ENCODE peak calls at places on chromosomes 1 and 21, in five cellular contexts. C is iPS DF 6.9; P is CD8-positive, alpha-beta memory T cell; T is fibroblast of lung; A is SJSA1. V is an unnamed sample.

GRCh38 chr1:188170446-188170845 is 1341.7 kb downstream of the PLA2G4A start:
- DNase-seq in C (no peak), P (no peak), T (no peak), A (no peak), V (no peak)

GRCh38 chr1:93566227-93566626 is 115.4 kb downstream of the BCAR3 start:
- DNase-seq in C (no peak), P (no peak), T (no peak), A (no peak), V (no peak)

GRCh38 chr1:65189716-65190115 is 41.7 kb downstream of the AK4 start:
- DNase-seq in C (no peak), P (no peak), T (no peak), A (no peak), V (no peak)

GRCh38 chr1:26405281-26405915 is 5.2 kb upstream of the LIN28A start:
- DNase-seq in C (no peak), P (no peak), T (no peak), A (no peak), V (no peak)

GRCh38 chr1:101148987-101149386 is 87.8 kb upstream of the S1PR1 start:
- DNase-seq in C (no peak), P (no peak), T (peak; percentile 11), A (no peak), V (no peak)

GRCh38 chr1:52204696-52205095 is 62.8 kb downstream of the ZFYVE9 start:
- DNase-seq in C (no peak), P (no peak), T (no peak), A (no peak), V (no peak)

GRCh38 chr1:13699936-13700520 is at the start of gene PRDM2:
- DNase-seq in C (no peak), P (peak; percentile 52), T (peak; percentile 37), A (peak; percentile 57), V (peak; percentile 92)

GRCh38 chr1:12127206-12127810 is 39.5 kb upstream of the TNFRSF1B start:
- DNase-seq in C (no peak), P (no peak), T (no peak), A (no peak), V (peak; percentile 43)

GRCh38 chr1:175269151-175269550 is 76.6 kb upstream of the KIAA0040 start:
- DNase-seq in C (no peak), P (no peak), T (no peak), A (no peak), V (no peak)

GRCh38 chr1:200802042-200802441 is 63.3 kb downstream of the CAMSAP2 start:
- DNase-seq in C (no peak), P (no peak), T (no peak), A (no peak), V (no peak)

GRCh38 chr1:181135815-181136737 is 47.6 kb downstream of the IER5 start:
- DNase-seq in C (no peak), P (no peak), T (peak; percentile 88), A (peak; percentile 89), V (no peak)

GRCh38 chr1:86502721-86503430 is 34.1 kb downstream of the CLCA1 start:
- DNase-seq in C (no peak), P (no peak), T (no peak), A (no peak), V (no peak)

DNA sequence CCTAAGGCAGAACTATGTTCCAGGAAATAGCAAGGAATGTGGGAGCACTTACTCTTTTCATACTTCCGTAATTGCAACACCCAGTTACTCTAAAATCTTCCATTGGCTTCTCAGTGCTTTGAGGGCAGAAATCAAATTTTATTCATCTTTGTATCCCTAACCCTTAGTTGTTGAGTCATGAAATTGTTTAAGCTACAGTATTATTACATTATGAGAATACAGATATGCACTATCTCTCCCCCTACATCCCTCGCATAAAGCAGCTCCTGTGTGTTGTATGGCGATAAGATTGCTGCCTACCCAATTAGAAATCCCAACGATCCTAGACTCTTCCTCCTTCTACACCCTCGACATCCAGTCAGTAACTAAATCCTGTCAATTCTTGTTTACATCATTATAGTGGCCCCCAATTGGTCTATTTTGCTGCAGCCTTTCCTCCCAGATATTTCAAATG is 2.6 kb downstream of the AIDA start:
- DNase-seq in C (no peak), P (no peak), T (no peak), A (no peak), V (no peak)
- H3K4me3 ChIP-seq in C (no peak overlapping the region), P (no peak overlapping the region), T (peak overlapping the region; percentile 91), A (no peak overlapping the region), V (no peak overlapping the region)

DNA sequence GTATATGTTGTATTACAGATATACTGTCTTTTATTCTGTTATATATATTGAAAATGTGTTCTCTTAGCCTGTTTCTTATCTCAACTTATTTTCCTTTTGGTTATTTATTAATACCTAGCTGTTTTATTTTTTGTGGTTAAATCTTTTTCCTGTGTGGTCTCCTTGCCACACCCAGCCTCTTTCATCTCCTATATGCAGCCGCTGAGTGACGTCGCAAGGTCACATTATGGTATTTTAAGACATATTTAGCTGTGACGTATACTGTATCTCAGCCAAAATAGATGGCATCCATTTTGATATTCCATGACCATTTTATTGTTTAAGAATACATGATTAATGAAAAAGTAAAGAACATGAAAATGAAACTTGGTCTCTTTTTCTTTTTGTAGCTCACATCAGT is 29.1 kb downstream of the CENPF start:
- DNase-seq in C (no peak), P (no peak), T (no peak), A (no peak), V (no peak)
- H3K4me3 ChIP-seq in C (no peak overlapping the region), P (no peak overlapping the region), T (no peak overlapping the region), A (no peak overlapping the region), V (no peak overlapping the region)

GRCh38 chr1:37169241-37169640 is 134.9 kb upstream of the GRIK3 start:
- DNase-seq in C (no peak), P (no peak), T (no peak), A (no peak), V (no peak)
- H3K4me3 ChIP-seq in C (no peak overlapping the region), P (no peak overlapping the region), T (no peak overlapping the region), A (no peak overlapping the region), V (no peak overlapping the region)

GRCh38 chr1:186532481-186532880 is 71.6 kb upstream of the PDC start:
- DNase-seq in C (no peak), P (no peak), T (no peak), A (no peak), V (no peak)

GRCh38 chr1:186540521-186540920 is 79.6 kb upstream of the PDC start:
- DNase-seq in C (no peak), P (no peak), T (no peak), A (no peak), V (no peak)

GRCh38 chr1:186536272-186536905 is 75.5 kb upstream of the PDC start:
- DNase-seq in C (no peak), P (no peak), T (peak; percentile 26), A (no peak), V (no peak)

GRCh38 chr1:186531561-186532165 is 70.7 kb upstream of the PDC start:
- DNase-seq in C (no peak), P (no peak), T (no peak), A (no peak), V (no peak)

GRCh38 chr1:186535388-186536133 is 74.6 kb upstream of the PDC start:
- DNase-seq in C (no peak), P (no peak), T (peak; percentile 89), A (no peak), V (no peak)
- H3K4me3 ChIP-seq in C (no peak overlapping the region), P (no peak overlapping the region), T (no peak overlapping the region), A (no peak overlapping the region), V (no peak overlapping the region)

DNA sequence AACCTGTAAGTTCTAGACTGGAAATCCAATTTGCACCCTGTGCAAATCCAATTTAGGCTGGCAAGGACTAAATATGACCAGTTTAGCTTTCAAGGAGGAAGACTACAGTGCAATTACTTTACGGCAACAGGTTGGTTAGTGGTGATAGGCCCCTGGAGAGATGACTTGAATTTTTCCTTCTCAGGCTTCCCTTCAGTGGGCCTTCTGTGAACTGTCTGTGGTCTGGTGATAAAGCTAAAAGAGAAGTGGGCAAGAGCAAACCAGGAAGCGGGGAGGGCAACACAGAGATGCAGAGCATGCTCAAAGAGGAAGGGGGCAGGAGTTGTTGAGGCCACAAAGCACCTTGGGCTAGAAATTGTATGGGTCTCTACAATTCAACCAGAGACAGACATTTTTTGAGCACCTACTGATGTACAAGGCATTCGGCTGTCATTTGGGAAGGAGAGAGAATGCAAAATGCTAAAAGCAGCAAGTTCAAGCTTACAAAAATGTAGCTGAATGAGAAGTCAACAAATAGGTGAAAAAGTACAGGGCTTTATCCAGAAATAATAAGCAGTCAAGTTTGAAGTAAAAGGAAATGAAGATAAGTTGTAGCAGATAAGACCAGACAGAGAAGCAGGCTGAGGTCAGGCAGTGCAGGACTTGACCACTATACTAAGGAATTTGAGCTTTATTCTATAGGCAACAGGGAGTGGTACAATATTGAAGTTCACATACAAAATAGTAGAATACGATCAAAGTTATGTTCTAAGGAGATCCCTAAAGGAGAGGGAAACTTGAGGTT is 23.9 kb downstream of the INPP5B start:
- DNase-seq in C (no peak), P (no peak), T (no peak), A (no peak), V (no peak)
- H3K4me3 ChIP-seq in C (no peak overlapping the region), P (no peak overlapping the region), T (no peak overlapping the region), A (no peak overlapping the region), V (no peak overlapping the region)

DNA sequence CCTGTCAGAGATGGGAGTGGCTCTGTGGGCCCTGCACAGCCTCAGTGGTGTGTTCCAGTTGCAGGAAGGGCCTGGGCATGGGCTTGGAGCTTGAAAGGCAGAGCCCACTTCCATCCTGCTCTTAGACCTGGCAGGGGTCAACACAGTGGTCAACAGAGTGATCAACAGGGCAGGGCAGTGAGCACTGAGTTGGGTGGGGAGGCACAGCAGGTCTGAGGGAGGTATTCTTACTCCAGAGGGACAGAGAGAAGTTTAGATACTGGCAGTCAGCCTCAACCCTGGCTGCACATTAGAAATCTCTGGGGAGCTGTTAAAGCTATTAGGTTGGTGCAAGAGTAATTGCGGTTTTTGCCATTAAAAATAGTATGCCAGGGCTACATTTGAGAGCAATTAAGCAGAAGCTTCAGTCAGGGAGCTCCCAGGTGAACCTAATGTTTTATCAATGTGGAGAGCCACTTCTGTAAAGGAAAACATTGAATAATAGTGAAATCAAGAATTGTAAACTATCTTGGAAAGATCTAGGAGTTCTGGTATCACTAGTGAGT is 37.7 kb downstream of the SH3BGR start:
- DNase-seq in C (no peak), P (no peak), T (no peak), A (no peak), V (no peak)
- H3K4me3 ChIP-seq in C (no peak overlapping the region), P (no peak overlapping the region), T (no peak overlapping the region), A (no peak overlapping the region), V (no peak overlapping the region)

DNA sequence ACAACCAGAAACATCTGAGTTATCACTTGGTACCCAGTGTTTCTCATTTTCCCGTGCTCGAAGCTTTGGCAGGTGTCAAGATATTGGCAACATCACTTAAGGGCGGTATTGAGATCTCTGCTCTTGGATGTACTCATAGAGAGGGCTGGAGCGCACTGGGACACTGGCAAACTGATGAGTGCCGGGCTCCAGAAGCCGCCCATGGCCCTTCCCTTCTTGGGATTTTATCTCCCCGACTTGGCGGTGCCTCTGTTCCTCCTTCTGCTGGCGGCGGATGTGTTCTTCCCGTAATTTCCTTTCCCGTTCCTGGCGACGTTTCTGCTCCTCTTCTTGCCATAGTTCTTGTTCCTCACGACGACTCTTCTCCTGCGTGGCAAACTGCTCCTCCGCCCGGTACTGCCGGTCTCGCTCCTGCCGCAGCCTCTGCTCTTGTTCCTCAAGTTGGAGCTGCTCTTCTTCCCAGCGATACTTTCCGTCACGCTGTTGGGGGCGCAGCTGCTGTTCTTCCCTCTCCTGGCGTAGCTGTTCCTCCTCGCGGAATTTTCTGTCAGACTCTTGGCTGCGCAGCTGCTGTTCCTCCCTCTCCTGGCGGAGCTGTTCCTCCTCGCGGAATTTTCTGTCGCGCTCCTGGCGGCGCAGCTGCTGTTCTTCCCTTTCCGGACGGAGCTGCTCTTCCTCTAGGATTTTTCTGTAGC is 7.8 kb downstream of the TCHH start:
- DNase-seq in C (no peak), P (no peak), T (no peak), A (no peak), V (peak; percentile 30)
- H3K4me3 ChIP-seq in C (peak overlapping the region; percentile 2), P (no peak overlapping the region), T (peak overlapping the region; percentile 48), A (no peak overlapping the region), V (no peak overlapping the region)